ENCODE peak calls at places on chromosomes 12 and 14, in six cellular contexts. P is brain pericyte; V is left cardiac atrium; Z is activated CD4-positive, alpha-beta T cell treated with anti-CD3 and anti-CD28 coated beads, Interleukin-2, amount 10 ng/mL, durations not matched to agents 7 days and 5 days; L is amniotic stem cell; K is progenitor cell of endocrine pancreas. T is an unnamed sample.

GRCh38 chr14:31336646-31337045 is 83.7 kb downstream of the HEATR5A start:
- DNase-seq in P (no peak), V (no peak), Z (no peak), L (no peak), K (no peak), T (no peak)

GRCh38 chr12:42935090-42935489 is 345.5 kb upstream of the PRICKLE1 start:
- DNase-seq in P (no peak), V (no peak), Z (no peak), L (no peak), K (no peak), T (no peak)

GRCh38 chr12:153080-153746 is 60.7 kb downstream of the SLC6A12 start:
- DNase-seq in P (no peak), V (peak), Z (peak), L (no peak), K (peak), T (peak)

GRCh38 chr12:50477241-50477832 is 27.4 kb upstream of the DIP2B start:
- DNase-seq in P (no peak), V (no peak), Z (no peak), L (no peak), K (no peak), T (no peak)

GRCh38 chr12:119208626-119209061 is 29.9 kb downstream of the HSPB8 start:
- DNase-seq in P (no peak), V (peak), Z (no peak), L (no peak), K (no peak), T (no peak)

GRCh38 chr14:106850913-106851825 is 1324.8 kb downstream of the TMEM121 start:
- DNase-seq in P (no peak), V (no peak), Z (no peak), L (no peak), K (no peak), T (peak)

GRCh38 chr12:87806310-87806709 is 222.9 kb downstream of the C12orf50 start:
- DNase-seq in P (no peak), V (no peak), Z (no peak), L (no peak), K (no peak), T (no peak)

GRCh38 chr12:132918680-132919079 is 31.3 kb upstream of the CHFR start:
- DNase-seq in P (no peak), V (no peak), Z (no peak), L (no peak), K (no peak), T (no peak)

GRCh38 chr14:82999802-83000201 is 1466.1 kb upstream of the SEL1L start:
- DNase-seq in P (no peak), V (no peak), Z (no peak), L (no peak), K (no peak), T (no peak)

GRCh38 chr12:56518570-56518969 is 3.0 kb upstream of the RBMS2 start:
- DNase-seq in P (no peak), V (no peak), Z (no peak), L (no peak), K (no peak), T (no peak)

GRCh38 chr12:2108166-2108565 is 55.4 kb downstream of the CACNA1C start:
- DNase-seq in P (no peak), V (no peak), Z (no peak), L (no peak), K (no peak), T (no peak)

T was measured in MM.1S.